ENCODE peak calls at places on chromosomes 12 and 14, in five cellular contexts. One of them, this sample, is unnamed.

GRCh38 chr14:92673601-92674000 is 74.8 kb downstream of the LGMN start:
- DNase-seq in fibroblast of lung: no peak
- DNase-seq in NCI-H1092: no peak
- DNase-seq in stimulated activated CD4-positive, alpha-beta T cell treated with anti-CD3 and anti-CD28 coated beads, Interleukin-2, amount 100 ng/mL, for 4 hours: no peak
- DNase-seq in BE2C: no peak
- DNase-seq in this sample: no peak

GRCh38 chr12:121826318-121826954 is 22.6 kb downstream of the SETD1B start:
- DNase-seq in fibroblast of lung: no peak
- DNase-seq in NCI-H1092: no peak
- DNase-seq in stimulated activated CD4-positive, alpha-beta T cell treated with anti-CD3 and anti-CD28 coated beads, Interleukin-2, amount 100 ng/mL, for 4 hours: no peak
- DNase-seq in BE2C: peak
- DNase-seq in this sample: no peak

GRCh38 chr14:75559451-75560187 is 18.8 kb upstream of the FLVCR2 start:
- DNase-seq in fibroblast of lung: peak
- DNase-seq in NCI-H1092: no peak
- DNase-seq in stimulated activated CD4-positive, alpha-beta T cell treated with anti-CD3 and anti-CD28 coated beads, Interleukin-2, amount 100 ng/mL, for 4 hours: no peak
- DNase-seq in BE2C: peak
- DNase-seq in this sample: peak

GRCh38 chr14:90651976-90652560 is 164.2 kb downstream of the TTC7B start:
- DNase-seq in fibroblast of lung: no peak
- DNase-seq in NCI-H1092: no peak
- DNase-seq in stimulated activated CD4-positive, alpha-beta T cell treated with anti-CD3 and anti-CD28 coated beads, Interleukin-2, amount 100 ng/mL, for 4 hours: no peak
- DNase-seq in BE2C: no peak
- DNase-seq in this sample: no peak

GRCh38 chr14:84228702-84229101 is 1301.2 kb upstream of the FLRT2 start:
- DNase-seq in fibroblast of lung: no peak
- DNase-seq in NCI-H1092: no peak
- DNase-seq in stimulated activated CD4-positive, alpha-beta T cell treated with anti-CD3 and anti-CD28 coated beads, Interleukin-2, amount 100 ng/mL, for 4 hours: no peak
- DNase-seq in BE2C: no peak
- DNase-seq in this sample: no peak

GRCh38 chr12:22117551-22117950 is 71.5 kb downstream of the CMAS start:
- DNase-seq in fibroblast of lung: no peak
- DNase-seq in NCI-H1092: no peak
- DNase-seq in stimulated activated CD4-positive, alpha-beta T cell treated with anti-CD3 and anti-CD28 coated beads, Interleukin-2, amount 100 ng/mL, for 4 hours: no peak
- DNase-seq in BE2C: no peak
- DNase-seq in this sample: no peak

GRCh38 chr12:50690923-50691322 is 73.0 kb upstream of the ATF1 start:
- DNase-seq in fibroblast of lung: peak
- DNase-seq in NCI-H1092: no peak
- DNase-seq in stimulated activated CD4-positive, alpha-beta T cell treated with anti-CD3 and anti-CD28 coated beads, Interleukin-2, amount 100 ng/mL, for 4 hours: no peak
- DNase-seq in BE2C: no peak
- DNase-seq in this sample: no peak

GRCh38 chr12:109428038-109428629 is 49.0 kb downstream of the KCTD10 start:
- DNase-seq in fibroblast of lung: peak
- DNase-seq in NCI-H1092: peak
- DNase-seq in stimulated activated CD4-positive, alpha-beta T cell treated with anti-CD3 and anti-CD28 coated beads, Interleukin-2, amount 100 ng/mL, for 4 hours: peak
- DNase-seq in BE2C: peak
- DNase-seq in this sample: peak

GRCh38 chr12:43015090-43015737 is 425.7 kb upstream of the PRICKLE1 start:
- DNase-seq in fibroblast of lung: no peak
- DNase-seq in NCI-H1092: no peak
- DNase-seq in stimulated activated CD4-positive, alpha-beta T cell treated with anti-CD3 and anti-CD28 coated beads, Interleukin-2, amount 100 ng/mL, for 4 hours: no peak
- DNase-seq in BE2C: no peak
- DNase-seq in this sample: no peak

GRCh38 chr12:120625557-120626419 is 14.6 kb upstream of the CABP1 start:
- DNase-seq in fibroblast of lung: no peak
- DNase-seq in NCI-H1092: no peak
- DNase-seq in stimulated activated CD4-positive, alpha-beta T cell treated with anti-CD3 and anti-CD28 coated beads, Interleukin-2, amount 100 ng/mL, for 4 hours: no peak
- DNase-seq in BE2C: no peak
- DNase-seq in this sample: no peak

GRCh38 chr14:85316701-85317100 is 213.2 kb upstream of the FLRT2 start:
- DNase-seq in fibroblast of lung: peak
- DNase-seq in NCI-H1092: no peak
- DNase-seq in stimulated activated CD4-positive, alpha-beta T cell treated with anti-CD3 and anti-CD28 coated beads, Interleukin-2, amount 100 ng/mL, for 4 hours: no peak
- DNase-seq in BE2C: no peak
- DNase-seq in this sample: no peak

GRCh38 chr12:64124511-64125197 is 97.4 kb downstream of the KICS2 start:
- DNase-seq in fibroblast of lung: peak
- DNase-seq in NCI-H1092: no peak
- DNase-seq in stimulated activated CD4-positive, alpha-beta T cell treated with anti-CD3 and anti-CD28 coated beads, Interleukin-2, amount 100 ng/mL, for 4 hours: no peak
- DNase-seq in BE2C: no peak
- DNase-seq in this sample: no peak

GRCh38 chr14:93280743-93281142 is 52.1 kb downstream of the BTBD7 start:
- DNase-seq in fibroblast of lung: no peak
- DNase-seq in NCI-H1092: no peak
- DNase-seq in stimulated activated CD4-positive, alpha-beta T cell treated with anti-CD3 and anti-CD28 coated beads, Interleukin-2, amount 100 ng/mL, for 4 hours: no peak
- DNase-seq in BE2C: no peak
- DNase-seq in this sample: no peak

GRCh38 chr12:97229036-97229435 is 233.6 kb upstream of the RMST start:
- DNase-seq in fibroblast of lung: no peak
- DNase-seq in NCI-H1092: peak
- DNase-seq in stimulated activated CD4-positive, alpha-beta T cell treated with anti-CD3 and anti-CD28 coated beads, Interleukin-2, amount 100 ng/mL, for 4 hours: no peak
- DNase-seq in BE2C: no peak
- DNase-seq in this sample: no peak

GRCh38 chr14:23605931-23606585 is 27.5 kb upstream of the JPH4 start:
- DNase-seq in fibroblast of lung: peak
- DNase-seq in NCI-H1092: no peak
- DNase-seq in stimulated activated CD4-positive, alpha-beta T cell treated with anti-CD3 and anti-CD28 coated beads, Interleukin-2, amount 100 ng/mL, for 4 hours: no peak
- DNase-seq in BE2C: no peak
- DNase-seq in this sample: no peak

GRCh38 chr14:32986791-32987545 is 48.3 kb downstream of the NPAS3 start:
- DNase-seq in fibroblast of lung: peak
- DNase-seq in NCI-H1092: no peak
- DNase-seq in stimulated activated CD4-positive, alpha-beta T cell treated with anti-CD3 and anti-CD28 coated beads, Interleukin-2, amount 100 ng/mL, for 4 hours: no peak
- DNase-seq in BE2C: no peak
- DNase-seq in this sample: peak

GRCh38 chr12:132614861-132615578 is 3.6 kb upstream of the P2RX2 start:
- DNase-seq in fibroblast of lung: peak
- DNase-seq in NCI-H1092: peak
- DNase-seq in stimulated activated CD4-positive, alpha-beta T cell treated with anti-CD3 and anti-CD28 coated beads, Interleukin-2, amount 100 ng/mL, for 4 hours: peak
- DNase-seq in BE2C: peak
- DNase-seq in this sample: peak

GRCh38 chr12:61487728-61488127 is 772.5 kb upstream of the USP15 start:
- DNase-seq in fibroblast of lung: no peak
- DNase-seq in NCI-H1092: no peak
- DNase-seq in stimulated activated CD4-positive, alpha-beta T cell treated with anti-CD3 and anti-CD28 coated beads, Interleukin-2, amount 100 ng/mL, for 4 hours: no peak
- DNase-seq in BE2C: no peak
- DNase-seq in this sample: no peak

GRCh38 chr14:29937116-29937515 is 9.5 kb upstream of the PRKD1 start:
- DNase-seq in fibroblast of lung: peak
- DNase-seq in NCI-H1092: no peak
- DNase-seq in stimulated activated CD4-positive, alpha-beta T cell treated with anti-CD3 and anti-CD28 coated beads, Interleukin-2, amount 100 ng/mL, for 4 hours: no peak
- DNase-seq in BE2C: no peak
- DNase-seq in this sample: no peak

GRCh38 chr14:75493580-75494130 is 28.6 kb upstream of the BATF start:
- DNase-seq in fibroblast of lung: no peak
- DNase-seq in NCI-H1092: no peak
- DNase-seq in stimulated activated CD4-positive, alpha-beta T cell treated with anti-CD3 and anti-CD28 coated beads, Interleukin-2, amount 100 ng/mL, for 4 hours: no peak
- DNase-seq in BE2C: no peak
- DNase-seq in this sample: no peak

GRCh38 chr14:28298156-28298555 is 468.4 kb upstream of the FOXG1 start:
- DNase-seq in fibroblast of lung: peak
- DNase-seq in NCI-H1092: no peak
- DNase-seq in stimulated activated CD4-positive, alpha-beta T cell treated with anti-CD3 and anti-CD28 coated beads, Interleukin-2, amount 100 ng/mL, for 4 hours: no peak
- DNase-seq in BE2C: no peak
- DNase-seq in this sample: no peak

GRCh38 chr12:128078311-128078851 is 188.6 kb upstream of the TMEM132C start:
- DNase-seq in fibroblast of lung: peak
- DNase-seq in NCI-H1092: no peak
- DNase-seq in stimulated activated CD4-positive, alpha-beta T cell treated with anti-CD3 and anti-CD28 coated beads, Interleukin-2, amount 100 ng/mL, for 4 hours: no peak
- DNase-seq in BE2C: no peak
- DNase-seq in this sample: peak

GRCh38 chr12:53602176-53602942 is 23.8 kb downstream of the ATF7 start:
- DNase-seq in fibroblast of lung: no peak
- DNase-seq in NCI-H1092: no peak
- DNase-seq in stimulated activated CD4-positive, alpha-beta T cell treated with anti-CD3 and anti-CD28 coated beads, Interleukin-2, amount 100 ng/mL, for 4 hours: no peak
- DNase-seq in BE2C: no peak
- DNase-seq in this sample: no peak

GRCh38 chr12:78421011-78421410 is 443.6 kb upstream of the SYT1 start:
- DNase-seq in fibroblast of lung: peak
- DNase-seq in NCI-H1092: no peak
- DNase-seq in stimulated activated CD4-positive, alpha-beta T cell treated with anti-CD3 and anti-CD28 coated beads, Interleukin-2, amount 100 ng/mL, for 4 hours: no peak
- DNase-seq in BE2C: no peak
- DNase-seq in this sample: no peak

GRCh38 chr12:26701604-26702215 is 131.3 kb downstream of the ITPR2 start:
- DNase-seq in fibroblast of lung: peak
- DNase-seq in NCI-H1092: no peak
- DNase-seq in stimulated activated CD4-positive, alpha-beta T cell treated with anti-CD3 and anti-CD28 coated beads, Interleukin-2, amount 100 ng/mL, for 4 hours: no peak
- DNase-seq in BE2C: no peak
- DNase-seq in this sample: peak

GRCh38 chr14:99333841-99334240 is 61.8 kb upstream of the BCL11B start:
- DNase-seq in fibroblast of lung: no peak
- DNase-seq in NCI-H1092: peak
- DNase-seq in stimulated activated CD4-positive, alpha-beta T cell treated with anti-CD3 and anti-CD28 coated beads, Interleukin-2, amount 100 ng/mL, for 4 hours: no peak
- DNase-seq in BE2C: no peak
- DNase-seq in this sample: no peak

GRCh38 chr12:76303989-76304460 is 44.2 kb downstream of the BBS10 start:
- DNase-seq in fibroblast of lung: peak
- DNase-seq in NCI-H1092: no peak
- DNase-seq in stimulated activated CD4-positive, alpha-beta T cell treated with anti-CD3 and anti-CD28 coated beads, Interleukin-2, amount 100 ng/mL, for 4 hours: no peak
- DNase-seq in BE2C: no peak
- DNase-seq in this sample: no peak

GRCh38 chr14:28436821-28437220 is 329.8 kb upstream of the FOXG1 start:
- DNase-seq in fibroblast of lung: no peak
- DNase-seq in NCI-H1092: no peak
- DNase-seq in stimulated activated CD4-positive, alpha-beta T cell treated with anti-CD3 and anti-CD28 coated beads, Interleukin-2, amount 100 ng/mL, for 4 hours: no peak
- DNase-seq in BE2C: no peak
- DNase-seq in this sample: no peak

GRCh38 chr14:69481815-69482568 is 2.5 kb upstream of the PLEKHD1 start:
- DNase-seq in fibroblast of lung: no peak
- DNase-seq in NCI-H1092: no peak
- DNase-seq in stimulated activated CD4-positive, alpha-beta T cell treated with anti-CD3 and anti-CD28 coated beads, Interleukin-2, amount 100 ng/mL, for 4 hours: no peak
- DNase-seq in BE2C: no peak
- DNase-seq in this sample: no peak

GRCh38 chr12:116092162-116092561 is 185.3 kb downstream of the MED13L start:
- DNase-seq in fibroblast of lung: no peak
- DNase-seq in NCI-H1092: no peak
- DNase-seq in stimulated activated CD4-positive, alpha-beta T cell treated with anti-CD3 and anti-CD28 coated beads, Interleukin-2, amount 100 ng/mL, for 4 hours: no peak
- DNase-seq in BE2C: no peak
- DNase-seq in this sample: no peak

GRCh38 chr12:26032719-26033241 is 74.3 kb downstream of the RASSF8 start:
- DNase-seq in fibroblast of lung: peak
- DNase-seq in NCI-H1092: no peak
- DNase-seq in stimulated activated CD4-positive, alpha-beta T cell treated with anti-CD3 and anti-CD28 coated beads, Interleukin-2, amount 100 ng/mL, for 4 hours: no peak
- DNase-seq in BE2C: no peak
- DNase-seq in this sample: no peak

GRCh38 chr14:32513571-32514009 is 184.5 kb downstream of the AKAP6 start:
- DNase-seq in fibroblast of lung: no peak
- DNase-seq in NCI-H1092: no peak
- DNase-seq in stimulated activated CD4-positive, alpha-beta T cell treated with anti-CD3 and anti-CD28 coated beads, Interleukin-2, amount 100 ng/mL, for 4 hours: no peak
- DNase-seq in BE2C: no peak
- DNase-seq in this sample: no peak

This sample was measured in fibroblast of the conjunctiva.